ENCODE peak calls at places on chromosomes 5 and 9, in five cellular contexts. One of them, this sample, is unnamed.
A peak's percentile ranks its signal among the peaks of the same experiment; 100 is the strongest.

GRCh38 chr9:17600962-17601593 is 22.2 kb downstream of the SH3GL2 start:
- DNase-seq in transverse colon: no peak
- DNase-seq in HCT116: no peak
- DNase-seq in spleen: no peak
- DNase-seq in Peyer's patch: no peak
- DNase-seq in this sample: no peak

GRCh38 chr9:74443036-74443750 is 53.9 kb upstream of the RORB start:
- DNase-seq in HCT116: no peak
- DNase-seq in spleen: no peak
- DNase-seq in Peyer's patch: no peak
- DNase-seq in transverse colon: no peak
- DNase-seq in this sample: no peak

GRCh38 chr5:117945261-117945660 is 1043.1 kb downstream of the DTWD2 start:
- DNase-seq in Peyer's patch: no peak
- DNase-seq in transverse colon: no peak
- DNase-seq in spleen: no peak
- DNase-seq in HCT116: no peak
- DNase-seq in this sample: no peak

GRCh38 chr5:17132444-17133083 is 84.9 kb upstream of the BASP1 start:
- DNase-seq in Peyer's patch: no peak
- DNase-seq in spleen: no peak
- DNase-seq in HCT116: no peak
- DNase-seq in transverse colon: no peak
- DNase-seq in this sample: peak; percentile 4

GRCh38 chr5:84634256-84634655 is 249.6 kb upstream of the EDIL3 start:
- DNase-seq in Peyer's patch: no peak
- DNase-seq in HCT116: no peak
- DNase-seq in spleen: peak; percentile 58
- DNase-seq in transverse colon: no peak
- DNase-seq in this sample: no peak

GRCh38 chr9:5578018-5578697 is 50.7 kb upstream of the RIC1 start:
- DNase-seq in HCT116: no peak
- DNase-seq in Peyer's patch: no peak
- DNase-seq in transverse colon: no peak
- DNase-seq in spleen: no peak
- DNase-seq in this sample: no peak

GRCh38 chr9:37503736-37504135 is 18.0 kb downstream of the POLR1E start:
- DNase-seq in transverse colon: peak; percentile 13
- DNase-seq in spleen: no peak
- DNase-seq in Peyer's patch: no peak
- DNase-seq in HCT116: no peak
- DNase-seq in this sample: no peak

GRCh38 chr5:67160985-67161384 is 35.6 kb downstream of the CD180 start:
- DNase-seq in HCT116: no peak
- DNase-seq in spleen: no peak
- DNase-seq in Peyer's patch: no peak
- DNase-seq in transverse colon: no peak
- DNase-seq in this sample: no peak

GRCh38 chr9:35826071-35826701 is 2.3 kb downstream of the FAM221B start:
- DNase-seq in Peyer's patch: no peak
- DNase-seq in transverse colon: no peak
- DNase-seq in HCT116: peak; percentile 44
- DNase-seq in spleen: no peak
- DNase-seq in this sample: peak; percentile 68

GRCh38 chr5:81779935-81780266 is 29.0 kb upstream of the SSBP2 start:
- DNase-seq in Peyer's patch: no peak
- DNase-seq in transverse colon: no peak
- DNase-seq in spleen: no peak
- DNase-seq in HCT116: no peak
- DNase-seq in this sample: peak; percentile 39

GRCh38 chr9:132243156-132244074 is 81.6 kb downstream of the NTNG2 start:
- DNase-seq in HCT116: no peak
- DNase-seq in Peyer's patch: no peak
- DNase-seq in transverse colon: no peak
- DNase-seq in spleen: no peak
- DNase-seq in this sample: no peak

GRCh38 chr9:112169368-112169767 is 5.7 kb downstream of the SUSD1 start:
- DNase-seq in HCT116: no peak
- DNase-seq in spleen: no peak
- DNase-seq in Peyer's patch: peak; percentile 51
- DNase-seq in transverse colon: peak; percentile 74
- DNase-seq in this sample: no peak

GRCh38 chr9:94018628-94019027 is 63.5 kb upstream of the BARX1 start:
- DNase-seq in transverse colon: no peak
- DNase-seq in HCT116: no peak
- DNase-seq in Peyer's patch: no peak
- DNase-seq in spleen: no peak
- DNase-seq in this sample: no peak

GRCh38 chr5:16654647-16655334 is 38.0 kb upstream of the RETREG1 start:
- DNase-seq in transverse colon: no peak
- DNase-seq in HCT116: no peak
- DNase-seq in Peyer's patch: no peak
- DNase-seq in spleen: no peak
- DNase-seq in this sample: no peak

GRCh38 chr5:163163858-163164257 is 273.5 kb upstream of the CCNG1 start:
- DNase-seq in transverse colon: no peak
- DNase-seq in spleen: no peak
- DNase-seq in Peyer's patch: no peak
- DNase-seq in HCT116: no peak
- DNase-seq in this sample: no peak

GRCh38 chr5:112420111-112420864 is 1.2 kb upstream of the EPB41L4A start:
- DNase-seq in spleen: peak; percentile 91
- DNase-seq in Peyer's patch: peak; percentile 84
- DNase-seq in HCT116: peak; percentile 56
- DNase-seq in transverse colon: peak; percentile 87
- DNase-seq in this sample: peak; percentile 85

GRCh38 chr5:112417931-112418358 is 1.1 kb downstream of the EPB41L4A start:
- DNase-seq in spleen: peak; percentile 84
- DNase-seq in HCT116: no peak
- DNase-seq in Peyer's patch: peak; percentile 52
- DNase-seq in transverse colon: peak; percentile 50
- DNase-seq in this sample: peak; percentile 81

GRCh38 chr5:112418412-112419049 is 546 bp downstream of the EPB41L4A start:
- DNase-seq in Peyer's patch: no peak
- DNase-seq in HCT116: no peak
- DNase-seq in transverse colon: peak; percentile 12
- DNase-seq in spleen: no peak
- DNase-seq in this sample: peak; percentile 49

GRCh38 chr5:112419596-112420110 is 576 bp upstream of the EPB41L4A start:
- DNase-seq in HCT116: peak; percentile 13
- DNase-seq in transverse colon: peak; percentile 71
- DNase-seq in Peyer's patch: peak; percentile 85
- DNase-seq in spleen: peak; percentile 86
- DNase-seq in this sample: peak; percentile 81

DNA sequence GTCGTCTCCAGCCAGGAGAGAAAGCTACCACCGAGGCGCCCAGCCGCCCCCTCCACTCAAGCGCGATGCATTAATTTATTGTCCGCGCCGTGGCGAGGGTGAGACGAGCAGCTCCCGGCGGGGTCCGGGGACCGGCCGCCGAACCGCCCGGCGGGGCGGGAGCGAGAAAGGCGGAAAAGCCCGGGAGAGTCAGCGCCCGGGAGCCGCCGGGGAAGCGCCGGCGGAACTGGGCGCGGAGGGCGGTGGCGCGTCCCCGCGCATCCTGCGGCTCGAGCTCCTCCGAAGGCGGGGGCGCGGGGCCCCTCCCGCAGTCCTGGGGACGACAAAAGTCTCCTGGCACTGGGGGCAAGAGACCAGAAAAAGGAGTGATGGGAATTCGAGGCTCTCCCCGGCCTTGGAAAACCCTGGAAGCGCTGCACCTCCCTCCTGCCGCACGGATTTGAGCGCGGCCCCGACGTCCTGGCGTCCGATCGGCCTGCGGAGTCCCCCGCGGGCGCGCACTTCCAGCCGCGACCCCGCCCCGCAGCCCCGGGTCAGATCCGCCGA is at the start of gene EPB41L4A:
- DNase-seq in HCT116: no peak
- DNase-seq in spleen: peak; percentile 79
- DNase-seq in Peyer's patch: peak; percentile 63
- DNase-seq in transverse colon: peak; percentile 26
- DNase-seq in this sample: peak; percentile 64
- TF ChIP-seq POLR2A in HCT116: no peak
- TF ChIP-seq POLR2A in spleen: no peak
- TF ChIP-seq POLR2A in Peyer's patch: no peak
- TF ChIP-seq POLR2A in transverse colon: no peak
- TF ChIP-seq POLR2A in this sample: no peak

DNA sequence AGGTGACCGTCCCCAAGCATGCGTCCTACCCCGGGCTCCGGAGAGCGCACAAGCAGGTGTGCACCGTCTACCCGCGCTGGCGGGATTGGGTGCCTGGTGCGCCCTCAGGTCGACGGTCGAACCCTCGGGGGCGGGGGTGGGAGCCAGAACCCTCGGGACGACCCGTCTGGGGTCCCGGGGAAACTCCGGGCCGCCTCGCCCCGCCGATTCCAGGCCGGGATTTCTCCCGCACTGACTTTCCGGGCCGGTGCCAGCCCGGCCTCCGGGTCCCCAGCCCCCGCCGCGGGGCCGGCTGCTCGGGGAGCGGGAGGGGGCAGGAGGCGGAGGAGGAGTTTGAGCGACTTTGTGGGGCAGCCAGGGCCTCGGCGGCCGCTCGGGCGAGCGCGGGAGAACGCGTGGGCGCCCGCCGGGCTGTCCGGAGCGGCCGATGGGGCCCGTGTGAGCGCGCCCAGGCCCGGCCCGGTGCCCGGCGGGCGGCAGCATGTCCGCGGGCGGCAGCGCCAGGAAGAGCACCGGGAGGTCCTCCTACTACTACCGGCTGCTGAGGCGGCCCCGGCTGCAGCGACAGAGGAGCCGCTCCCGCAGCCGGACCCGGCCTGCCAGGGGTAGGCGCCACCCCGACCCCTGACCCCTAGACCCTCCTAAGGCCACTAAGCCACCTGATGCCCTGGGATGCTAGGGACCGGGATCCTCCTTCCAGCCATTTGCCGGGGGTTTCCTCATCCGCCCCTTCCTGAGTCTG is at the start of gene DAB2IP:
- DNase-seq in spleen: peak; percentile 72
- DNase-seq in Peyer's patch: peak; percentile 78
- DNase-seq in HCT116: no peak
- DNase-seq in transverse colon: peak; percentile 65
- DNase-seq in this sample: no peak
- TF ChIP-seq POLR2A in spleen: no peak
- TF ChIP-seq POLR2A in Peyer's patch: peak; percentile 34
- TF ChIP-seq POLR2A in HCT116: no peak
- TF ChIP-seq POLR2A in transverse colon: no peak
- TF ChIP-seq POLR2A in this sample: no peak

GRCh38 chr5:167754501-167754941 is 536.9 kb upstream of the WWC1 start:
- DNase-seq in transverse colon: no peak
- DNase-seq in HCT116: no peak
- DNase-seq in spleen: no peak
- DNase-seq in Peyer's patch: no peak
- DNase-seq in this sample: no peak

GRCh38 chr5:167755420-167755819 is 536.0 kb upstream of the WWC1 start:
- DNase-seq in HCT116: no peak
- DNase-seq in transverse colon: no peak
- DNase-seq in Peyer's patch: no peak
- DNase-seq in spleen: no peak
- DNase-seq in this sample: no peak

GRCh38 chr5:167759411-167759821 is 532.0 kb upstream of the WWC1 start:
- DNase-seq in Peyer's patch: no peak
- DNase-seq in spleen: no peak
- DNase-seq in HCT116: no peak
- DNase-seq in transverse colon: no peak
- DNase-seq in this sample: no peak

DNA sequence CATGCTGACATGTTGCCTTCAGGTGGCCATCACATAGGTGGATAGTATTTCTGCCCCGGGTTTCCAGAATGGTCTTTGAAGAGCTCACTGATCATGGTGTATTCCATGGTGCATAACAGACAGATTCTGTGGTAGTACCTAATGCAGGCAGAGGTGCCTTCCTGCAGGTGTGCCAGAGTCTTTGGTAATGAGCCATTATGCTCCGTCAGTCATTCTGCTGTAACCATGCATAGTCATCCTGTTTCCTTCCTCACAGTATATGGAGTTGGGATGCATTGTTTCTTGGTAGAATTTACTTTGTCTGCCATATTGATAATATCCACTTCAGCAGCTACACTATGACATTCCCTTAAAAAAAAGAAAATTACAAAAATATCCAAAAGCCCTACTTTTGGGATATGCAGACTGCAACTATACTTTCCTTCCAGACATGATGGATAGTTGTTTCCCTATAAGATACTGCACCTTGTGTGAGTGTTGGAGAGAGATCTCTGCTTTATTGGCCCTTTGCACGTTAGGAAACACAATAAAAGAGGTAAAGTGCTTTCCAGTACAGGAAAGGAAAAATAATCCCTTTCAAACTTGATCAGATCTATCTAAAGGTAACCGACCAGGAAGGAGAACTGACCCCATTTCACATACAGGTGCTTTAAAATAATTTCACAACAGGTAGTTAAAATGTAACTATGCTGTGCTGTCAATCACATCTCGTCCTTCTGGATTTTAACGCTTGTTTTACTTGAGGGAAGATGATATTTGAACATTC is 537.5 kb upstream of the WWC1 start:
- DNase-seq in transverse colon: no peak
- DNase-seq in Peyer's patch: no peak
- DNase-seq in HCT116: no peak
- DNase-seq in spleen: no peak
- DNase-seq in this sample: no peak
- TF ChIP-seq POLR2A in transverse colon: no peak
- TF ChIP-seq POLR2A in Peyer's patch: no peak
- TF ChIP-seq POLR2A in HCT116: no peak
- TF ChIP-seq POLR2A in spleen: no peak
- TF ChIP-seq POLR2A in this sample: no peak

DNA sequence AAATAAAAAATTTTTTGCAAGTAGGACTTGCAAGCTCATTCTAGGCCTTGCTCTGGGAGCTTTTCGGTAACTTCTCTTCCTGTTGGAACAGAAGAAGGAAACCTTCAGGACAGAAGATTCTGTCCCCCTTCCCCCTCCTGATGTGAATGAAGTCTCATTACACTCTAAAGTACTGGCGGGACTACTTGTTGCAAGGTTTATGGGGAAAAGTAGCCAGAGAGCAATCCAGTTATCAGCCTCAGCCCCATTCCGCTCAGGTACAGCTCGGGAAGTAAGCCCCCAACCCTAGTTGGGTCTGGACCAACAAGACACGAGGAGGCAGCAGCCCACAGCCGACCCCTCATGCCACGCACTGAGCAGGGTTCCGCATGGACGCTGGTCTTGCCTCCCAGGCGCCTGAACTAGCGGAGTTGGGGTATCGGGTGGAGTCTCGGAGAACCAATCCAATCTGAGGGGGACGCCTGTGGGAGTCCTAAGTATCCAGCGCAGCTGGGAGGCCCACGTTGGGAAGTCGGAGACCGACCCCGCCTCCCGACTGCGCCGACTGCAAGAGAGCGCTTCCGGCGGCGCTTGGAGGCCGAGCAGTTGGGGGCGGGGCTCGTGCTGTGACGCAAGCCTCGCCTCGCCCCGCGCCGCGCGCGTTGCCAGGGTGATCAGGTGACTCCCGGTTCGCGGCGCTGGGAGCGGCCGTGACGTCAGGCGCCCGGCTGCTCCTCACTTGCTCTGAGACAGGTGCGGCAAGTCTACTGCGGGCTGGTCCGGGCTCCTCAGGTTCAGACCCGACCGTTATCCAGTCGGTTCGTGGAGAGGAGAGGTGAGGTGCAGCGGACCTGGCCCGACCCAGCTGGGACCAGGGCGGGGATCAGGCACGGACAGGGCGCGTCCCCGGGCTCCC is at the start of gene CYSTM1:
- DNase-seq in Peyer's patch: peak; percentile 99
- DNase-seq in spleen: peak; percentile 99
- DNase-seq in transverse colon: peak; percentile 99
- DNase-seq in HCT116: peak; percentile 94
- DNase-seq in this sample: peak; percentile 98
- TF ChIP-seq POLR2A in Peyer's patch: peak; percentile 97
- TF ChIP-seq POLR2A in spleen: peak; percentile 21
- TF ChIP-seq POLR2A in transverse colon: peak; percentile 96
- TF ChIP-seq POLR2A in HCT116: peak; percentile 87
- TF ChIP-seq POLR2A in this sample: peak; percentile 84